ENCODE peak calls at places on chromosomes 6 and 20, in four cellular contexts. I, P, B and J are unnamed samples.

GRCh38 chr6:45558858-45559257 is 181.1 kb upstream of the SUPT3H start:
- DNase-seq in P (no peak), B (no peak), I (no peak), J (no peak)

GRCh38 chr6:139137716-139138115 is 2.8 kb downstream of the HECA start:
- DNase-seq in B (no peak), P (no peak), I (no peak), J (no peak)

GRCh38 chr6:143157146-143157545 is 96.5 kb downstream of the AIG1 start:
- DNase-seq in I (no peak), P (no peak), B (no peak), J (no peak)

GRCh38 chr20:23367770-23368169 is 5.8 kb downstream of the GZF1 start:
- DNase-seq in P (no peak), B (no peak), I (no peak), J (no peak)

GRCh38 chr6:3747100-3747737 is 4.3 kb downstream of the PXDC1 start:
- DNase-seq in I (no peak), P (no peak), B (no peak), J (no peak)

GRCh38 chr6:104639671-104640070 is 220.0 kb downstream of the HACE1 start:
- DNase-seq in I (no peak), P (no peak), B (no peak), J (no peak)

GRCh38 chr6:151260191-151260590 is 20.4 kb downstream of the AKAP12 start:
- DNase-seq in P (no peak), I (no peak), B (no peak), J (no peak)

GRCh38 chr6:36160147-36160760 is 29.9 kb downstream of the MAPK13 start:
- DNase-seq in I (no peak), P (no peak), B (no peak), J (no peak)

GRCh38 chr6:19153981-19154295 is 683.2 kb upstream of the ID4 start:
- DNase-seq in I (no peak), P (no peak), B (no peak), J (no peak)

GRCh38 chr6:379367-380181 is 12.0 kb upstream of the IRF4 start:
- DNase-seq in B (no peak), P (no peak), I (no peak), J (no peak)

GRCh38 chr20:34927736-34928135 is 27.9 kb downstream of the GSS start:
- DNase-seq in B (no peak), I (no peak), P (no peak), J (no peak)

GRCh38 chr6:854405-855073 is 161.6 kb upstream of the EXOC2 start:
- DNase-seq in I (no peak), B (no peak), P (no peak), J (no peak)

GRCh38 chr6:78850621-78851020 is 16.7 kb upstream of the IRAK1BP1 start:
- DNase-seq in B (no peak), P (no peak), I (no peak), J (no peak)

GRCh38 chr6:53679446-53679933 is 13.9 kb upstream of the KLHL31 start:
- DNase-seq in I (peak; percentile 23), B (peak; percentile 20), P (no peak), J (peak; percentile 15)

DNA sequence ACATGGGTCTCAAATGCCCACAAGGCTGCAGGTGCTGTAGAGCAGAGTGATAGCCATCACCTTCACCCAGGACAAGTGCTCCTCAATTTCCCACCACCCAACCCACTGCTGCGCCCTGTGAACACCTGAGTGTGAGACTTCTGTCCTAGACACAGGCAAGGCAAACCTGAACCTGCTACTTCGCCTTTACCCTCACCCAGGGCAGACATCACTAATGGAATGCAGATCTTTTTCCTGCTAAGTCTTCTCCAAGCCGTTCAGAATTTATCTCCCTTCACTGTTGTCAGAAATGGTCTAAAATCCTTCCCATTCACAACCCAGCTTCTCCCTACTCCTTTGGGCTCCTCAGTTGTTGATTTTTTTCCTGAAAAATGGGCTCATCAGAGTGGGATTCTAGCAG is 65.9 kb downstream of the PREX1 start:
- DNase-seq in B (no peak), P (no peak), I (no peak), J (no peak)
- TF ChIP-seq TEAD4 in B (no peak), P (no peak), I (no peak), J (no peak)

GRCh38 chr6:41422156-41422555 is 86.7 kb downstream of the NCR2 start:
- DNase-seq in I (no peak), P (no peak), B (no peak), J (no peak)

GRCh38 chr6:41425511-41425910 is 90.1 kb downstream of the NCR2 start:
- DNase-seq in P (no peak), I (no peak), B (no peak), J (no peak)

GRCh38 chr6:41423002-41423401 is 87.6 kb downstream of the NCR2 start:
- DNase-seq in P (no peak), B (no peak), I (no peak), J (no peak)

GRCh38 chr6:41426438-41426851 is 91.0 kb downstream of the NCR2 start:
- DNase-seq in P (no peak), I (no peak), B (no peak), J (peak; percentile 44)

DNA sequence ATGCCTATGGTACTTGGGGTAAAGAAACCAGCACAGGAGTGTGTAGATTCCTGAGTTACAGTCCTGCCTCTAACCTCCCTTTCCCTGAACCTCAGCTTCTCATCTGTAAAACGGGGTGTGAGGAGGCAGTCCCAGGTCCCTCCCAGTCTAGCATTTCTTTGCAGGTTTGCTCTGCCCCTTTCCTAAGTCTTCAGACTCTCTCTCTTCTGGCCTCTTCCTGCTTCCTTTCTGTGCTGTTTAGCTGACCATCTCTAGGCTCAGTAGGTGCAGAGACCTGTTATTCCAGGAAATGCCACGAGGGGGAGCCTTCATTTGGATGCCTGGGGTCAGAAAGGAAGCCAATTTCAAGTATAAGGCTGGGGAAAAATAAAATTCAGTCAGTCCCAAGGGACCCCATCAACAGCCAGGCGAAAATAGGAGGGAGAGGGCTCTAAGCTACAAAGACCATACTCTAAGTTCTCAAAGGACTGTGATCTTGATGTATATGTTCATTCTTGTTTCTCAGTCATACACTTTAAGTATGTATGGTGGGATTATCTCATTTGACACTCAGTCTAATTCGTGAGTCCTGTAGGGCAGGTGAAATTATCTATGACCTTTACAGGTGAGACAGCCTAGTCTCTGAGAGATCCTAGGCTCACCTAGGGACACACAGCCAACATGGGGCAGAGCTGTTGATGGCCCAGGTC is 89.1 kb downstream of the NCR2 start:
- DNase-seq in I (peak; percentile 84), B (peak; percentile 86), P (no peak), J (peak; percentile 91)
- TF ChIP-seq TEAD4 in I (no peak), B (no peak), P (peak; percentile 36), J (no peak)

GRCh38 chr6:15665237-15665636 is 2.4 kb upstream of the DTNBP1 start:
- DNase-seq in I (no peak), P (no peak), B (no peak), J (no peak)

GRCh38 chr6:15661815-15662245 is 998 bp downstream of the DTNBP1 start:
- DNase-seq in P (no peak), B (no peak), I (no peak), J (no peak)

GRCh38 chr6:15659181-15659580 is 3.6 kb downstream of the DTNBP1 start:
- DNase-seq in B (no peak), P (no peak), I (no peak), J (no peak)

GRCh38 chr6:15662246-15663056 is at the start of gene DTNBP1:
- DNase-seq in I (no peak), B (peak; percentile 99), P (no peak), J (peak; percentile 81)

GRCh38 chr6:15663057-15663638 is 320 bp upstream of the DTNBP1 start:
- DNase-seq in I (peak; percentile 97), P (no peak), B (no peak), J (no peak)
- TF ChIP-seq TEAD4 in I (no peak), P (no peak), B (no peak), J (no peak)

GRCh38 chr20:50550531-50550930 is 40.3 kb downstream of the PTPN1 start:
- DNase-seq in P (no peak), B (no peak), I (no peak), J (no peak)
- TF ChIP-seq TEAD4 in P (no peak), B (no peak), I (no peak), J (no peak)

GRCh38 chr6:134368670-134369069 is 50.8 kb upstream of the SGK1 start:
- DNase-seq in B (no peak), I (peak; percentile 11), P (no peak), J (no peak)
- TF ChIP-seq TEAD4 in B (no peak), I (no peak), P (no peak), J (no peak)